ENCODE peak calls at places on chromosomes 3 and 15, in eight cellular contexts. One of them, this sample, is unnamed.

GRCh38 chr3:85890043-85890555 is 931.3 kb downstream of the CADM2 start:
- DNase-seq in NCI-H510A treated with DMSO at 0.1 percent for 48 hours: no peak
- DNase-seq in right cardiac atrium: no peak
- DNase-seq in T-helper 1 cell: no peak
- DNase-seq in T follicular helper cell: no peak
- DNase-seq in H9: no peak
- DNase-seq in neural progenitor cell: no peak
- DNase-seq in fibroblast of gingiva: no peak
- DNase-seq in this sample: no peak

GRCh38 chr3:184429786-184430185 is 49.9 kb downstream of the CHRD start:
- DNase-seq in NCI-H510A treated with DMSO at 0.1 percent for 48 hours: no peak
- DNase-seq in right cardiac atrium: no peak
- DNase-seq in T-helper 1 cell: no peak
- DNase-seq in T follicular helper cell: no peak
- DNase-seq in H9: no peak
- DNase-seq in neural progenitor cell: no peak
- DNase-seq in fibroblast of gingiva: no peak
- DNase-seq in this sample: no peak

GRCh38 chr15:30885814-30886213 is 17.9 kb upstream of the FAN1 start:
- DNase-seq in NCI-H510A treated with DMSO at 0.1 percent for 48 hours: no peak
- DNase-seq in right cardiac atrium: no peak
- DNase-seq in T-helper 1 cell: no peak
- DNase-seq in T follicular helper cell: no peak
- DNase-seq in H9: peak; percentile 57
- DNase-seq in neural progenitor cell: peak; percentile 60
- DNase-seq in fibroblast of gingiva: peak; percentile 8
- DNase-seq in this sample: peak; percentile 53

GRCh38 chr3:145882416-145882815 is 278.6 kb downstream of the PLOD2 start:
- DNase-seq in NCI-H510A treated with DMSO at 0.1 percent for 48 hours: no peak
- DNase-seq in right cardiac atrium: no peak
- DNase-seq in T-helper 1 cell: no peak
- DNase-seq in T follicular helper cell: no peak
- DNase-seq in H9: no peak
- DNase-seq in neural progenitor cell: no peak
- DNase-seq in fibroblast of gingiva: peak; percentile 41
- DNase-seq in this sample: no peak

GRCh38 chr15:60115579-60116415 is 111.7 kb downstream of the FOXB1 start:
- DNase-seq in NCI-H510A treated with DMSO at 0.1 percent for 48 hours: no peak
- DNase-seq in right cardiac atrium: no peak
- DNase-seq in T-helper 1 cell: no peak
- DNase-seq in T follicular helper cell: no peak
- DNase-seq in H9: no peak
- DNase-seq in neural progenitor cell: no peak
- DNase-seq in fibroblast of gingiva: no peak
- DNase-seq in this sample: no peak

GRCh38 chr3:109373933-109374332 is 36.6 kb upstream of the DPPA4 start:
- DNase-seq in NCI-H510A treated with DMSO at 0.1 percent for 48 hours: no peak
- DNase-seq in right cardiac atrium: no peak
- DNase-seq in T-helper 1 cell: no peak
- DNase-seq in T follicular helper cell: no peak
- DNase-seq in H9: no peak
- DNase-seq in neural progenitor cell: no peak
- DNase-seq in fibroblast of gingiva: no peak
- DNase-seq in this sample: no peak

GRCh38 chr3:50189274-50189673 is 2.1 kb upstream of the GNAT1 start:
- DNase-seq in NCI-H510A treated with DMSO at 0.1 percent for 48 hours: peak; percentile 30
- DNase-seq in right cardiac atrium: peak; percentile 72
- DNase-seq in T-helper 1 cell: no peak
- DNase-seq in T follicular helper cell: no peak
- DNase-seq in H9: peak; percentile 79
- DNase-seq in neural progenitor cell: peak; percentile 89
- DNase-seq in fibroblast of gingiva: peak; percentile 77
- DNase-seq in this sample: peak; percentile 78

GRCh38 chr3:99875925-99876781 is 58.5 kb downstream of the CMSS1 start:
- DNase-seq in NCI-H510A treated with DMSO at 0.1 percent for 48 hours: peak; percentile 51
- DNase-seq in right cardiac atrium: peak; percentile 86
- DNase-seq in T-helper 1 cell: peak; percentile 57
- DNase-seq in T follicular helper cell: peak; percentile 57
- DNase-seq in H9: peak; percentile 92
- DNase-seq in neural progenitor cell: peak; percentile 97
- DNase-seq in fibroblast of gingiva: peak; percentile 62
- DNase-seq in this sample: peak; percentile 96

GRCh38 chr3:46812237-46812791 is 50.9 kb downstream of the MYL3 start:
- DNase-seq in NCI-H510A treated with DMSO at 0.1 percent for 48 hours: peak; percentile 69
- DNase-seq in right cardiac atrium: peak; percentile 84
- DNase-seq in T-helper 1 cell: peak; percentile 55
- DNase-seq in T follicular helper cell: peak; percentile 52
- DNase-seq in H9: peak; percentile 92
- DNase-seq in neural progenitor cell: peak; percentile 89
- DNase-seq in fibroblast of gingiva: peak; percentile 33
- DNase-seq in this sample: peak; percentile 83

GRCh38 chr15:29420188-29420587 is 150.6 kb upstream of the NSMCE3 start:
- DNase-seq in NCI-H510A treated with DMSO at 0.1 percent for 48 hours: no peak
- DNase-seq in right cardiac atrium: no peak
- DNase-seq in T-helper 1 cell: no peak
- DNase-seq in T follicular helper cell: no peak
- DNase-seq in H9: no peak
- DNase-seq in neural progenitor cell: peak; percentile 58
- DNase-seq in fibroblast of gingiva: no peak
- DNase-seq in this sample: peak; percentile 17

This sample was measured in ELF-1.